ENCODE peak calls at places on chromosomes 5 and 9, in seven cellular contexts. L is GM23248, R is keratinocyte, Q is Karpas-422, Y is DND-41, O is PC-3, T is HepG2. H is an unnamed sample.
A peak's percentile ranks its signal among the peaks of the same experiment; 100 is the strongest.

GRCh38 chr5:148179234-148179824 is 11.0 kb downstream of the SPINK14 start:
- DNase-seq in L (peak; percentile 70), R (peak; percentile 41), Q (peak; percentile 83), Y (no peak), O (peak; percentile 85), T (peak; percentile 64), H (peak; percentile 61)

GRCh38 chr5:169939731-169940130 is 40.6 kb downstream of the INSYN2B start:
- DNase-seq in L (no peak), R (no peak), Q (no peak), Y (no peak), O (no peak), T (no peak), H (no peak)

GRCh38 chr9:130770679-130771442 is 64.2 kb upstream of the ABL1 start:
- DNase-seq in L (peak; percentile 76), R (peak; percentile 36), Q (peak; percentile 81), Y (peak; percentile 6), O (peak; percentile 72), T (peak; percentile 50), H (peak; percentile 49)

GRCh38 chr9:137479315-137479861 is 20.3 kb upstream of the NSMF start:
- DNase-seq in L (no peak), R (no peak), Q (no peak), Y (no peak), O (no peak), T (no peak), H (no peak)

GRCh38 chr5:159956074-159956473 is 39.8 kb downstream of the ADRA1B start:
- DNase-seq in L (peak; percentile 32), R (no peak), Q (no peak), Y (no peak), O (no peak), T (no peak), H (no peak)

GRCh38 chr5:139178948-139179347 is 19.2 kb downstream of the SIL1 start:
- DNase-seq in L (no peak), R (peak; percentile 11), Q (no peak), Y (no peak), O (no peak), T (no peak), H (no peak)

GRCh38 chr5:127650022-127650421 is 1.1 kb downstream of the CTXN3 start:
- DNase-seq in L (no peak), R (no peak), Q (no peak), Y (no peak), O (no peak), T (no peak), H (no peak)

GRCh38 chr5:4532705-4533080 is 607.4 kb upstream of the ADAMTS16 start:
- DNase-seq in L (no peak), R (no peak), Q (no peak), Y (peak; percentile 90), O (no peak), T (no peak), H (no peak)

GRCh38 chr5:95861858-95862561 is 39.5 kb upstream of the GLRX start:
- DNase-seq in L (peak; percentile 87), R (no peak), Q (no peak), Y (no peak), O (peak; percentile 42), T (no peak), H (no peak)

GRCh38 chr5:125196479-125197183 is 450.2 kb upstream of the ZNF608 start:
- DNase-seq in L (no peak), R (no peak), Q (no peak), Y (no peak), O (no peak), T (no peak), H (no peak)

GRCh38 chr5:65034782-65035181 is 266.1 kb downstream of the CWC27 start:
- DNase-seq in L (no peak), R (no peak), Q (no peak), Y (no peak), O (no peak), T (no peak), H (peak; percentile 85)

GRCh38 chr9:650362-650761 is 191.1 kb upstream of the DMRT1 start:
- DNase-seq in L (peak; percentile 31), R (no peak), Q (peak; percentile 62), Y (peak; percentile 50), O (no peak), T (no peak), H (peak; percentile 81)

GRCh38 chr9:98234231-98234825 is 21.1 kb downstream of the TBC1D2 start:
- DNase-seq in L (no peak), R (no peak), Q (no peak), Y (no peak), O (no peak), T (no peak), H (no peak)

GRCh38 chr9:90905079-90905478 is 103.5 kb downstream of the SYK start:
- DNase-seq in L (no peak), R (no peak), Q (no peak), Y (no peak), O (no peak), T (no peak), H (peak; percentile 55)

GRCh38 chr5:136891601-136892000 is 526.3 kb upstream of the TRPC7 start:
- DNase-seq in L (no peak), R (no peak), Q (no peak), Y (no peak), O (no peak), T (no peak), H (no peak)

GRCh38 chr5:99037668-99038067 is 108.9 kb upstream of the CHD1 start:
- DNase-seq in L (no peak), R (no peak), Q (no peak), Y (peak; percentile 81), O (peak; percentile 72), T (peak; percentile 45), H (no peak)

GRCh38 chr5:150106669-150107068 is 20.3 kb upstream of the CSF1R start:
- DNase-seq in L (no peak), R (no peak), Q (no peak), Y (no peak), O (no peak), T (no peak), H (no peak)

GRCh38 chr5:94778712-94779111 is 160.2 kb downstream of the SLF1 start:
- DNase-seq in L (no peak), R (no peak), Q (no peak), Y (no peak), O (no peak), T (no peak), H (no peak)

GRCh38 chr5:81209386-81209785 is 23.7 kb upstream of the CKMT2 start:
- DNase-seq in L (no peak), R (no peak), Q (no peak), Y (no peak), O (no peak), T (no peak), H (no peak)

GRCh38 chr9:32344551-32345182 is 39.8 kb upstream of the ACO1 start:
- DNase-seq in L (peak; percentile 21), R (no peak), Q (no peak), Y (peak; percentile 32), O (no peak), T (no peak), H (no peak)

GRCh38 chr9:14433841-14434511 is 120.0 kb upstream of the NFIB start:
- DNase-seq in L (peak; percentile 72), R (no peak), Q (peak; percentile 84), Y (no peak), O (peak; percentile 68), T (peak; percentile 20), H (peak; percentile 39)

GRCh38 chr5:142360607-142361120 is 35.8 kb upstream of the SPRY4 start:
- DNase-seq in L (peak; percentile 47), R (no peak), Q (no peak), Y (no peak), O (peak; percentile 75), T (peak; percentile 91), H (no peak)

GRCh38 chr5:152736906-152737305 is 331.8 kb upstream of the NMUR2 start:
- DNase-seq in L (no peak), R (no peak), Q (no peak), Y (no peak), O (no peak), T (no peak), H (no peak)

GRCh38 chr9:35060548-35061207 is 11.7 kb downstream of the VCP start:
- DNase-seq in L (no peak), R (no peak), Q (no peak), Y (no peak), O (no peak), T (no peak), H (no peak)

DNA sequence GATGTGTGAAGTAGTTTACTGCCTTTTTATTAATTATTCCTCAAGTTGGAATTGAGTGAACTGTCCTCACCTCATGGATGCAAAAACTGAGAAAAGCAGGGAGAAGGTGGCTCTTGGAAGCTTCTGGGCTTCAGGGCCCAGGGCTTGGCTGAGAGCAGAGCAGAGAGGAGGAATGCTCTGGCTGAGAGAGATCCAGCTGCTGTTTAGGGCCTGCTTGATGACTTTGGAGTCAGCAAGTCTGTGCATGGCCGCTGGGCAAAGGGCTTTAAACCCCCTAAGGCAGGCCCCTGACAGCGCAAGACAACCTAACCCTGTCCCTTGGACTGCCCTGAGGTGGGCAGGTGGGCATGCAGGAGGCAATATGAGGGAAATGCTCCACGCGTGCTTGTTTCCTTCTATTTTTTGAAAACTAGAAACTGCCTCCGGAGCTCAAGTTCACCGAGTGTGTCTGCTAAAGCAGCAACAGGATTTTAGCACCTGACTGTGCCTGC is 8.6 kb downstream of the STC2 start:
- DNase-seq in L (no peak), R (no peak), Q (no peak), Y (no peak), O (no peak), T (no peak), H (no peak)
- H3K4me2 ChIP-seq in L (no peak overlapping the region), R (no peak overlapping the region), Q (no peak overlapping the region), Y (no peak overlapping the region), O (no peak overlapping the region), T (no peak overlapping the region), H (no peak overlapping the region)

GRCh38 chr9:18507151-18507550 is 33.2 kb downstream of the ADAMTSL1 start:
- DNase-seq in L (no peak), R (no peak), Q (no peak), Y (no peak), O (no peak), T (no peak), H (no peak)
- H3K79me2 ChIP-seq in L (peaks cover 98% of the 10 kb centered on the region), R (no peaks in the 10 kb centered on the region), Q (no peaks in the 10 kb centered on the region), Y (no peaks in the 10 kb centered on the region), O (no peaks in the 10 kb centered on the region), T (no peaks in the 10 kb centered on the region), H (no peaks in the 10 kb centered on the region)

DNA sequence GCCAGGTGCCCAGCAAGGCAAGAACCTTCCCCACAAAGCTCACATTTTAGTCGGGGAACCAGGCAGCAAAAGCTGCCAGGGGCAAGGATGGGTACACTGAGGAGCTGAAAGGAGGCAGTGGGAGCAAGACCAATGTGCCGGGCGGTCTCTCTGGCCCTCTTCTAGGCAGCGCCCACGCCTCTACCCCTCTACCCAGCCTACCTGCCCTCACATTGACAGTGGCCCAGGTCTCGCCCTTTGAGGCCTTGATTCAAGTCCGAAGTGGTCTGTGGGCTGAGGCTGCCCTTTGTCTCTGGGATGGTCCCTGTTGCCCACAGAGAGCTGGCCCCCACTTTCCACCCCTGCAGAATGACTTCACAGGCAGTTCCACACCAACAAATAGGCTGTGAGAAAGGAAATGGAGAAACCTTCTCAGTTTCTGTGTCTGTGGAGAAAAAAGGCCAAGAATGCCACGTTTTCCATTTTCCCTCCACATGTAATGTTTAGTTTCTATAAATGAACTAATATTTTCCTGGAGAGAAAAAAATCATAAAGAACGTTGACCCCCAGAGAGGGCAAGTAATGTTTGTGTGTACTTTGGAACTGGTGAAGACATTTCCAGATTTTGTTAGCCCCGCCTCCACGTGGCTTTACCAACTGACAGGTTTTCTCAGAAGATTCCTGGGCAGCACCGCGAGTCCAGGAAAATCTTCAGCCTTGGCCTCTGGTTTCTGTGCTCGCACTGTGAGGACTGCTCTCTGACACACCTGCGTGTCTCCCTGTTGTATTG is 57.4 kb upstream of the ANGPTL2 start:
- DNase-seq in L (no peak), R (no peak), Q (no peak), Y (no peak), O (no peak), T (no peak), H (no peak)
- H3K4me2 ChIP-seq in L (no peak overlapping the region), R (no peak overlapping the region), Q (no peak overlapping the region), Y (no peak overlapping the region), O (no peak overlapping the region), T (no peak overlapping the region), H (no peak overlapping the region)

GRCh38 chr5:72293495-72294055 is 26.5 kb downstream of the MRPS27 start:
- DNase-seq in L (no peak), R (no peak), Q (peak; percentile 69), Y (no peak), O (no peak), T (no peak), H (peak; percentile 51)
- H3K79me2 ChIP-seq in L (peaks cover 18% of the 10 kb centered on the region), R (peaks cover under 1% of the 10 kb centered on the region), Q (peaks cover 76% of the 10 kb centered on the region), Y (peaks cover under 1% of the 10 kb centered on the region), O (peaks cover under 1% of the 10 kb centered on the region), T (peaks cover 28% of the 10 kb centered on the region), H (peaks cover 74% of the 10 kb centered on the region)

H was measured in OCI-LY7.